ENCODE peak calls at places on chromosomes 2 and 18, in five cellular contexts. One of them, this sample, is unnamed.

GRCh38 chr2:160657206-160657605 is 163.6 kb upstream of the RBMS1 start:
- DNase-seq in HuH-7.5: no peak
- DNase-seq in amygdala: no peak
- DNase-seq in ecto neural progenitor cell: no peak
- DNase-seq in lung: no peak
- DNase-seq in this sample: no peak

GRCh38 chr18:6837904-6838303 is 108.4 kb downstream of the ARHGAP28 start:
- DNase-seq in HuH-7.5: no peak
- DNase-seq in amygdala: no peak
- DNase-seq in ecto neural progenitor cell: no peak
- DNase-seq in lung: no peak
- DNase-seq in this sample: no peak

GRCh38 chr2:71878626-71879508 is 268.8 kb downstream of the CYP26B1 start:
- DNase-seq in HuH-7.5: no peak
- DNase-seq in amygdala: no peak
- DNase-seq in ecto neural progenitor cell: no peak
- DNase-seq in lung: no peak
- DNase-seq in this sample: no peak

GRCh38 chr2:156935611-156936010 is 321.9 kb upstream of the GALNT5 start:
- DNase-seq in HuH-7.5: no peak
- DNase-seq in amygdala: no peak
- DNase-seq in ecto neural progenitor cell: no peak
- DNase-seq in lung: no peak
- DNase-seq in this sample: no peak

GRCh38 chr18:73980289-73980979 is 167.2 kb downstream of the FBXO15 start:
- DNase-seq in HuH-7.5: peak; percentile 22
- DNase-seq in amygdala: no peak
- DNase-seq in ecto neural progenitor cell: peak; percentile 62
- DNase-seq in lung: no peak
- DNase-seq in this sample: peak; percentile 68

GRCh38 chr2:118003396-118003824 is 10.5 kb downstream of the CCDC93 start:
- DNase-seq in HuH-7.5: peak; percentile 23
- DNase-seq in amygdala: peak; percentile 63
- DNase-seq in ecto neural progenitor cell: peak; percentile 54
- DNase-seq in lung: peak; percentile 60
- DNase-seq in this sample: peak; percentile 25

GRCh38 chr2:206203331-206203730 is 43.6 kb downstream of the EEF1B2 start:
- DNase-seq in HuH-7.5: no peak
- DNase-seq in amygdala: no peak
- DNase-seq in ecto neural progenitor cell: no peak
- DNase-seq in lung: no peak
- DNase-seq in this sample: no peak

GRCh38 chr2:17899871-17900270 is 21.4 kb downstream of the KCNS3 start:
- DNase-seq in HuH-7.5: no peak
- DNase-seq in amygdala: no peak
- DNase-seq in ecto neural progenitor cell: no peak
- DNase-seq in lung: no peak
- DNase-seq in this sample: no peak

GRCh38 chr18:57655740-57656139 is 34.1 kb upstream of the NARS1 start:
- DNase-seq in HuH-7.5: no peak
- DNase-seq in amygdala: no peak
- DNase-seq in ecto neural progenitor cell: no peak
- DNase-seq in lung: no peak
- DNase-seq in this sample: no peak

GRCh38 chr18:62612721-62613120 is 89.9 kb downstream of the ZCCHC2 start:
- DNase-seq in HuH-7.5: no peak
- DNase-seq in amygdala: no peak
- DNase-seq in ecto neural progenitor cell: no peak
- DNase-seq in lung: no peak
- DNase-seq in this sample: no peak

GRCh38 chr2:120956486-120957156 is 221.0 kb downstream of the GLI2 start:
- DNase-seq in HuH-7.5: no peak
- DNase-seq in amygdala: no peak
- DNase-seq in ecto neural progenitor cell: no peak
- DNase-seq in lung: no peak
- DNase-seq in this sample: peak; percentile 24

GRCh38 chr2:206452750-206453149 is 9.4 kb downstream of the ADAM23 start:
- DNase-seq in HuH-7.5: no peak
- DNase-seq in amygdala: no peak
- DNase-seq in ecto neural progenitor cell: no peak
- DNase-seq in lung: no peak
- DNase-seq in this sample: no peak

GRCh38 chr18:29361843-29362242 is 1184.9 kb upstream of the CDH2 start:
- DNase-seq in HuH-7.5: no peak
- DNase-seq in amygdala: no peak
- DNase-seq in ecto neural progenitor cell: no peak
- DNase-seq in lung: no peak
- DNase-seq in this sample: peak; percentile 84

GRCh38 chr2:195648780-195649179 is 8.2 kb upstream of the SLC39A10 start:
- DNase-seq in HuH-7.5: no peak
- DNase-seq in amygdala: no peak
- DNase-seq in ecto neural progenitor cell: no peak
- DNase-seq in lung: no peak
- DNase-seq in this sample: no peak

GRCh38 chr2:6864251-6864758 is 1.4 kb downstream of the CMPK2 start:
- DNase-seq in HuH-7.5: no peak
- DNase-seq in amygdala: no peak
- DNase-seq in ecto neural progenitor cell: no peak
- DNase-seq in lung: no peak
- DNase-seq in this sample: no peak

GRCh38 chr18:26621161-26622026 is 73.0 kb upstream of the KCTD1 start:
- DNase-seq in HuH-7.5: peak; percentile 39
- DNase-seq in amygdala: peak; percentile 49
- DNase-seq in ecto neural progenitor cell: peak; percentile 72
- DNase-seq in lung: peak; percentile 52
- DNase-seq in this sample: peak; percentile 71

GRCh38 chr2:170217778-170218251 is 39.9 kb downstream of the MYO3B start:
- DNase-seq in HuH-7.5: no peak
- DNase-seq in amygdala: no peak
- DNase-seq in ecto neural progenitor cell: no peak
- DNase-seq in lung: no peak
- DNase-seq in this sample: no peak